ENCODE peak calls at places on chromosomes 11 and 22, in eight cellular contexts. J is NB4, I is brain microvascular endothelial cell, H is fibroblast of mammary gland, G is fibroblast of lung, V is body of pancreas, P is heart left ventricle, C is cardiac fibroblast. X is an unnamed sample.

GRCh38 chr11:76637491-76638266 is 32.9 kb downstream of the LRRC32 start:
- DNase-seq in H (no peak), I (no peak), G (no peak), J (peak; percentile 41), C (no peak), P (peak; percentile 88), V (no peak), X (peak; percentile 53)

GRCh38 chr11:10658621-10659338 is 34.8 kb downstream of the IRAG1 start:
- DNase-seq in V (no peak), G (no peak), J (no peak), P (no peak), H (no peak), I (no peak), C (no peak), X (no peak)

GRCh38 chr11:94968334-94968958 is 4.9 kb downstream of the CWC15 start:
- DNase-seq in H (peak; percentile 75), V (no peak), J (peak; percentile 45), G (peak; percentile 66), P (no peak), C (peak; percentile 70), I (no peak), X (no peak)

GRCh38 chr22:21025266-21025665 is 7.1 kb downstream of the SLC7A4 start:
- DNase-seq in C (no peak), I (no peak), H (no peak), P (no peak), G (no peak), J (no peak), V (no peak), X (no peak)

GRCh38 chr11:132988381-132988780 is 543.9 kb downstream of the OPCML start:
- DNase-seq in V (no peak), I (no peak), G (no peak), H (no peak), J (no peak), C (no peak), P (no peak), X (no peak)

GRCh38 chr11:113179181-113179701 is 135.1 kb upstream of the TTC12 start:
- DNase-seq in C (no peak), P (no peak), V (no peak), H (no peak), I (no peak), G (no peak), J (no peak), X (no peak)

GRCh38 chr11:28834877-28835276 is 726.7 kb downstream of the METTL15 start:
- DNase-seq in P (no peak), J (no peak), H (peak; percentile 76), C (peak; percentile 54), V (no peak), I (peak; percentile 80), G (peak; percentile 72), X (no peak)

GRCh38 chr22:37708580-37709444 is 12.0 kb downstream of the TRIOBP start:
- DNase-seq in J (no peak), I (no peak), V (no peak), H (no peak), C (no peak), G (no peak), P (peak; percentile 54), X (no peak)

GRCh38 chr11:117600976-117601708 is 195.9 kb downstream of the DSCAML1 start:
- DNase-seq in I (no peak), C (no peak), H (no peak), V (no peak), J (no peak), P (no peak), G (no peak), X (no peak)
- H3K4me3 ChIP-seq in I (no peak overlapping the region), C (no peak overlapping the region), H (no peak overlapping the region), V (no peak overlapping the region), J (no peak overlapping the region), P (no peak overlapping the region), G (no peak overlapping the region), X (no peak overlapping the region)

DNA sequence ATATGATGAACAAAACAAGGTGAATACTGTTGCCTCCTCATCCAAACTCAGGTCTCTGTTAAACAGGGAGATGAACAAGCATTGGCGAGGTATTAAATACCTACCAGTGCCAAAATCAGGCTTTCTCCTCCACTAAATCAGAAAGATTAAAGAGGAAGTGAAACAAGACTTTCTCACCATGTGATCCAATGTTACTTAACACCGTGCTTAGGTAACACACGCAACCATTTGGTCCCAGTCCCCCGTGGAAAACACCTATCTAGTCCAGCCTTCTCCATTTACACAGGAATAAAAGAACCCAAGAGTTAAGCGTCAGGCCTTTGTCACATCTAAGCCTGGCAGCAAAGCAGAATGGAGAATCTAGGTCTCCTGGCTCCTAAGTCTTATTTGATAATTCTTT is 34.5 kb downstream of the TENM4 start:
- DNase-seq in C (no peak), H (no peak), V (no peak), I (no peak), P (no peak), G (no peak), J (peak; percentile 43), X (no peak)
- H3K4me3 ChIP-seq in C (no peak overlapping the region), H (no peak overlapping the region), V (no peak overlapping the region), I (no peak overlapping the region), P (no peak overlapping the region), G (no peak overlapping the region), J (no peak overlapping the region), X (no peak overlapping the region)

DNA sequence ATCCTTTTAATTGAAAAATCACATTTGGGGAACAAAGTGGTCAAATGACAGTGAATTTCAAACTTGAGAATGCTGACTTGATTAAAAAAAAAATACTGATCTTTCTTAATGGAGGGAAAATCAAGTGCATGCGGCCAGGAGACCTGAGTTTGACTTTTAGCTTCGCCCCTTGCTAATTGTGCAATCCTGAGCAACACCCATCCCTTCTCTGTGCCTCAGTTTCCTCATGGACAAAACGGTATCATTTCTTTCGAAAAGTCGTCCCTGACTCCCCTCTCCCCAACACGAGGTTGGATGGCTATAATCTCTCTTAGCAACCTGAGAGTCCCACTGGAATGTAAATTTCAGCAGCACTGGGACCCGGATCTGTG is 959 bp upstream of the FJX1 start:
- DNase-seq in I (no peak), V (no peak), G (no peak), H (no peak), P (no peak), J (no peak), C (no peak), X (no peak)
- H3K4me3 ChIP-seq in I (peak overlapping the region; percentile 81), V (no peak overlapping the region), G (peak overlapping the region; percentile 57), H (peak overlapping the region; percentile 64), P (peak overlapping the region; percentile 57), J (no peak overlapping the region), C (no peak overlapping the region), X (peak overlapping the region; percentile 78)

GRCh38 chr11:119196833-119197483 is 9.2 kb upstream of the CBL start:
- DNase-seq in P (peak; percentile 50), J (peak; percentile 95), V (peak; percentile 81), G (peak; percentile 86), I (peak; percentile 72), H (peak; percentile 87), C (peak; percentile 91), X (no peak)

GRCh38 chr11:119193626-119194025 is 8.4 kb downstream of the NHERF4 start:
- DNase-seq in V (no peak), P (no peak), C (no peak), H (no peak), J (no peak), G (no peak), I (no peak), X (no peak)

GRCh38 chr11:119194811-119195210 is 9.5 kb downstream of the NHERF4 start:
- DNase-seq in J (no peak), C (no peak), P (no peak), G (no peak), V (no peak), H (no peak), I (no peak), X (no peak)

GRCh38 chr11:119193001-119193400 is 7.7 kb downstream of the NHERF4 start:
- DNase-seq in G (no peak), H (no peak), I (no peak), C (no peak), V (no peak), J (peak; percentile 55), P (no peak), X (no peak)

DNA sequence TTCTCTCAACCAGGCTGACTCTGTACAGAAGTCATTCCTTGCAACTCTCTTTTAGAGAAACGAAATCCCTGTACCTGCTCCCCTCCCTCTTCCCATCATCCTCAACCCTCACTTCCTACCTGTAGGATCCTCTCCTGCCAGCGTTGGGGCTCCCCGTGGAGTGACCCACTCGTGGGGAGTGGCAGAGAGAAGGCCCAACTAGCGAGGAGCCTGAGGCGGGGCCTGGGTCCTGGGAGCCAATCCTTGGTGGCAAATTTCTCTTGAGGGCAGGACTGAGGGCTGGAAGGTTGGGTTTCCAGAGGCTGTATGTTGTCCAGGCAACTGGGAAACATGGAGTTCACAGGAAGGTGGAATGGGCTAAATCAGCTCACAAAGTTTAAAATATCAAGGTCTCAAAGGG is 10.4 kb downstream of the NHERF4 start:
- DNase-seq in V (peak; percentile 48), P (no peak), H (peak; percentile 51), I (peak; percentile 69), G (peak; percentile 50), J (no peak), C (peak; percentile 75), X (no peak)
- H3K4me3 ChIP-seq in V (no peak overlapping the region), P (no peak overlapping the region), H (no peak overlapping the region), I (no peak overlapping the region), G (no peak overlapping the region), J (no peak overlapping the region), C (no peak overlapping the region), X (no peak overlapping the region)

GRCh38 chr22:30421695-30422480 is 3.7 kb upstream of the MTFP1 start:
- DNase-seq in H (no peak), V (no peak), G (no peak), C (no peak), J (no peak), P (no peak), I (peak; percentile 54), X (no peak)
- H3K4me3 ChIP-seq in H (no peak overlapping the region), V (no peak overlapping the region), G (peak overlapping the region; percentile 60), C (no peak overlapping the region), J (no peak overlapping the region), P (no peak overlapping the region), I (peak overlapping the region; percentile 10), X (peak overlapping the region; percentile 81)

DNA sequence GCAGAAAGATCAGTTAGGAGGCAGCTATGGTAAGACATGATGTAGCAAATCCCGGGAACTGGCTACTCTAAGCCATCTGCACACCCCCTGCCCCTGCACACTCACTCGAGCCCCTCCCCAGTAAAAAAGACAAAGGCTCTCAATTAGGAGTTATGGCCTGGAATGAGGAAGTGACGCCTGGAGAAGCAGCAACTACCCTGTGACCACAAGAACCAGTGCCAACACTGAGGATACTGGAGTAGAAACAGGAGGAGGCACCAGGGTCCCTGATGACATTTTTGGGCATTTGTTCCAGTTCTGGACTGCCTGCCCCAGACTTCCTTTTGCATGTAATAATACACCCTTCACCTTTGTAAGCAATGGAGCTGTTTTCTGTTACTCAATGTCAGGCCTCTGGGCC is 30.0 kb upstream of the HMGXB4 start:
- DNase-seq in V (no peak), C (no peak), I (no peak), P (no peak), J (peak; percentile 50), G (no peak), H (no peak), X (no peak)
- H3K4me3 ChIP-seq in V (no peak overlapping the region), C (no peak overlapping the region), I (no peak overlapping the region), P (no peak overlapping the region), J (no peak overlapping the region), G (no peak overlapping the region), H (no peak overlapping the region), X (no peak overlapping the region)

GRCh38 chr22:17371446-17371845 is 2.2 kb downstream of the CECR2 start:
- DNase-seq in G (no peak), H (no peak), V (no peak), C (no peak), P (no peak), I (no peak), J (no peak), X (no peak)
- H3K4me3 ChIP-seq in G (peak overlapping the region; percentile 79), H (no peak overlapping the region), V (no peak overlapping the region), C (peak overlapping the region; percentile 59), P (peak overlapping the region; percentile 74), I (no peak overlapping the region), J (no peak overlapping the region), X (no peak overlapping the region)